ENCODE peak calls at places on chromosomes 1 and 21, in seven cellular contexts. P is PC-3, M is neuronal stem cell, U is fibroblast of lung, I is left lung, Z is thyroid gland, L is colonic mucosa. W is an unnamed sample.

GRCh38 chr1:3717041-3717714 is 35.1 kb upstream of the CCDC27 start:
- DNase-seq in L (no peak), I (no peak), P (no peak), Z (no peak), U (no peak), M (no peak), W (no peak)

GRCh38 chr1:59685101-59685500 is 129.6 kb upstream of the HOOK1 start:
- DNase-seq in P (no peak), Z (no peak), U (no peak), M (no peak), L (no peak), I (no peak), W (no peak)

GRCh38 chr1:68495968-68496679 is 758 bp downstream of the DEPDC1 start:
- DNase-seq in M (peak; percentile 26), Z (no peak), L (no peak), U (peak; percentile 28), P (peak; percentile 32), I (no peak), W (no peak)

GRCh38 chr1:3518256-3518655 is 63.8 kb downstream of the ARHGEF16 start:
- DNase-seq in L (no peak), U (no peak), M (no peak), I (no peak), Z (no peak), P (peak; percentile 46), W (no peak)

GRCh38 chr1:220213381-220213983 is 58.8 kb downstream of the RAB3GAP2 start:
- DNase-seq in P (no peak), U (no peak), I (no peak), L (no peak), M (no peak), Z (no peak), W (no peak)

GRCh38 chr1:101460709-101461108 is 223.9 kb downstream of the S1PR1 start:
- DNase-seq in Z (no peak), U (peak; percentile 33), L (no peak), I (no peak), P (peak; percentile 61), M (no peak), W (no peak)

GRCh38 chr1:160584784-160585183 is 5.5 kb upstream of the CD84 start:
- DNase-seq in P (no peak), M (no peak), I (no peak), L (no peak), Z (no peak), U (no peak), W (no peak)

GRCh38 chr1:89934441-89934840 is 60.5 kb upstream of the ZNF326 start:
- DNase-seq in L (no peak), Z (peak; percentile 72), M (no peak), P (no peak), U (no peak), I (no peak), W (no peak)

GRCh38 chr1:79441243-79441642 is 434.7 kb upstream of the ADGRL4 start:
- DNase-seq in I (no peak), L (no peak), U (no peak), P (no peak), M (no peak), Z (no peak), W (no peak)

GRCh38 chr1:166017395-166017794 is 149.4 kb downstream of the FAM78B start:
- DNase-seq in P (no peak), I (no peak), U (no peak), L (no peak), M (peak; percentile 6), Z (no peak), W (no peak)

GRCh38 chr1:71755441-71755840 is 526.9 kb downstream of the NEGR1 start:
- DNase-seq in P (no peak), Z (no peak), M (no peak), I (no peak), L (no peak), U (no peak), W (no peak)

GRCh38 chr1:13823936-13824335 is 123.9 kb downstream of the PRDM2 start:
- DNase-seq in I (no peak), U (no peak), M (no peak), P (no peak), L (peak; percentile 10), Z (no peak), W (no peak)

GRCh38 chr1:188670837-188671236 is 1806.8 kb downstream of the BRINP3 start:
- DNase-seq in U (no peak), I (no peak), P (peak; percentile 80), M (no peak), Z (peak; percentile 13), L (no peak), W (no peak)

GRCh38 chr1:54158071-54158470 is 5.3 kb upstream of the CDCP2 start:
- DNase-seq in Z (no peak), L (peak; percentile 66), M (no peak), I (no peak), P (peak; percentile 82), U (no peak), W (no peak)

GRCh38 chr1:86155807-86156561 is 588 bp downstream of the COL24A1 start:
- DNase-seq in P (no peak), L (peak; percentile 25), U (peak; percentile 75), Z (peak; percentile 36), M (peak; percentile 18), I (peak; percentile 85), W (no peak)

GRCh38 chr1:86696522-86696921 is 7.9 kb upstream of the SH3GLB1 start:
- DNase-seq in Z (no peak), P (peak; percentile 33), M (no peak), L (no peak), I (no peak), U (no peak), W (no peak)

GRCh38 chr1:162840256-162840839 is 20.6 kb downstream of the CCDC190 start:
- DNase-seq in U (no peak), P (no peak), L (no peak), Z (no peak), M (no peak), I (no peak), W (no peak)

GRCh38 chr1:7993593-7994479 is 32.3 kb downstream of the ERRFI1 start:
- DNase-seq in L (no peak), P (no peak), M (no peak), Z (no peak), I (no peak), U (peak; percentile 79), W (no peak)

GRCh38 chr1:63877816-63878215 is 104.0 kb downstream of the ROR1 start:
- DNase-seq in P (peak; percentile 94), Z (peak; percentile 12), L (no peak), M (no peak), U (peak; percentile 69), I (no peak), W (no peak)

GRCh38 chr1:13828454-13829151 is 128.6 kb downstream of the PRDM2 start:
- DNase-seq in U (no peak), M (no peak), L (peak; percentile 88), I (peak; percentile 85), Z (peak; percentile 78), P (peak; percentile 58), W (no peak)

GRCh38 chr1:237794071-237794470 is 96.7 kb downstream of the ZP4 start:
- DNase-seq in I (no peak), U (no peak), P (no peak), Z (no peak), M (no peak), L (no peak), W (no peak)

GRCh38 chr1:112508242-112509004 is at the start of gene WNT2B:
- DNase-seq in L (no peak), M (no peak), U (no peak), P (no peak), Z (no peak), I (peak; percentile 84), W (peak; percentile 43)

GRCh38 chr1:61274979-61275378 is 192.6 kb downstream of the NFIA start:
- DNase-seq in L (no peak), I (no peak), M (no peak), P (no peak), U (no peak), Z (peak; percentile 23), W (no peak)

GRCh38 chr1:229624906-229625871 is 733 bp downstream of the TAF5L start:
- DNase-seq in Z (peak; percentile 57), L (peak; percentile 68), U (peak; percentile 45), M (peak; percentile 4), P (peak; percentile 70), I (peak; percentile 90), W (peak; percentile 63)

GRCh38 chr1:175129997-175130648 is 62.5 kb downstream of the KIAA0040 start:
- DNase-seq in L (no peak), I (no peak), Z (no peak), U (no peak), P (peak; percentile 17), M (peak; percentile 32), W (no peak)

GRCh38 chr1:151829352-151830046 is 2.1 kb downstream of the RORC start:
- DNase-seq in P (no peak), L (no peak), I (no peak), M (no peak), Z (no peak), U (no peak), W (no peak)

GRCh38 chr1:17020502-17020901 is 8.8 kb upstream of the ATP13A2 start:
- DNase-seq in Z (no peak), L (no peak), M (no peak), U (no peak), P (no peak), I (no peak), W (no peak)
- H3K27ac ChIP-seq in Z (no peak overlapping the region), L (no peak overlapping the region), M (no peak overlapping the region), U (no peak overlapping the region), P (no peak overlapping the region), I (no peak overlapping the region), W (no peak overlapping the region)

DNA sequence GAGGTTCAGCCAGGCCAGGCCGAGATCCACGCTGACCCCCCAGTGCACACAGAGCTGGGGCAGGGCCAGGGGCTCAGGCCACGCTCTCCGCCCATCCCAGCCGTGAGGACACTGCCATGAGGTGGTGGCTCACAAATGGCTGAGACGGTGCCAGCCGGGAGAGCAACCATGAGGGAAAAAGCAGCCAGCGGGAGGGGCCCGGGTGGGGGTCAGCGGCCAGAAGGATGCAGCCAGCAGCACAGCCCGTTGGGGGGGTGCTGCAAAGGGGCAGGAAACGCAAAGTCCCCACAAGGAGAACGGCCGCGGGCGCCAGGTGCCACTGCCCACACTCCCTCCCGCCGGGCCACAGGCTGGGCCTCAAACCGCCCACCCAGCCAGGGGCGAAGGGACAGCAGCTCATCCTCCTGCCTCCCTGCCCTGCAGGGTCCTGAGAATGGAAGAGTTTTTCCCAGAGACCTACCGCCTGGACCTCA is 8.3 kb downstream of the TTLL10 start:
- DNase-seq in M (no peak), Z (no peak), P (no peak), I (peak; percentile 74), L (no peak), U (no peak), W (no peak)
- H3K4me1 ChIP-seq in M (peaks cover 6% of the 10 kb centered on the region), Z (no peaks in the 10 kb centered on the region), P (no peaks in the 10 kb centered on the region), I (no peaks in the 10 kb centered on the region), L (no peaks in the 10 kb centered on the region), U (no peaks in the 10 kb centered on the region), W (no peaks in the 10 kb centered on the region)

GRCh38 chr21:39675595-39675994 is 62.9 kb downstream of the B3GALT5 start:
- DNase-seq in I (no peak), P (no peak), Z (no peak), L (no peak), U (no peak), M (no peak), W (no peak)
- H3K27ac ChIP-seq in I (no peak overlapping the region), P (no peak overlapping the region), Z (peak overlapping the region; percentile 11), L (no peak overlapping the region), U (no peak overlapping the region), M (no peak overlapping the region), W (no peak overlapping the region)

DNA sequence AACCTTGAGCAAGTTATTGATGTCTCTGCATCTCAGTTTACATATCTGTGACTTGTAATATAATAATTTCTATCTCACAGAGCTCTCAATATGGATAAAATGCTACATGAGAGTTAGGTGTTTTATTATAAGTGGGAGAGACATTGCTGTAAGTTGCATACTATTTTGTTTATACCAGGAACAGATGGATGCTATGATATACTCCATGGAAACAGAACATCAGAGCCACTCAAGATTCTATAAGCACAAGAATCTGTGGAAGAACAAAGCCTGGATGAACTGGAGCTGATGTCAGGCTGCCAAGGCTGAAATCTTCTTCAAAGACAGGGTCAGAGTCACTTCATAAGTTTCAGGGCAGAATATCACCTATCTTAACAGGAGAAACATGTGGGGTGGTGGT is 30.2 kb downstream of the DUSP10 start:
- DNase-seq in Z (no peak), M (no peak), P (no peak), L (no peak), U (no peak), I (no peak), W (no peak)
- H3K4me1 ChIP-seq in Z (peaks cover 21% of the 10 kb centered on the region), M (peaks cover 9% of the 10 kb centered on the region), P (peaks cover 27% of the 10 kb centered on the region), L (peaks cover 6% of the 10 kb centered on the region), U (peaks cover 15% of the 10 kb centered on the region), I (peaks cover 16% of the 10 kb centered on the region), W (peaks cover 37% of the 10 kb centered on the region)

W was measured in CD8-positive, alpha-beta T cell.